ENCODE peak calls at places on chromosomes 6 and 20, in eight cellular contexts. S is endothelial cell, P is nephron progenitor cell, H is NCI-H1092 treated with DMSO at 0.1 percent for 48 hours, W is 8988T, M is head of caudate nucleus, O is prostate gland, A is epithelial cell of prostate. C is an unnamed sample.

GRCh38 chr6:14889698-14890593 is 355.9 kb upstream of the JARID2 start:
- DNase-seq in S (no peak), P (no peak), H (no peak), W (no peak), M (no peak), O (peak), A (no peak), C (no peak)

GRCh38 chr6:80223743-80224212 is 117.3 kb downstream of the BCKDHB start:
- DNase-seq in S (no peak), P (no peak), H (no peak), W (no peak), M (no peak), O (no peak), A (no peak), C (no peak)

GRCh38 chr6:25413506-25413905 is 134.3 kb downstream of the CARMIL1 start:
- DNase-seq in S (no peak), P (no peak), H (no peak), W (no peak), M (no peak), O (no peak), A (no peak), C (no peak)

GRCh38 chr20:34880095-34880680 is 3.8 kb downstream of the ACSS2 start:
- DNase-seq in S (no peak), P (no peak), H (no peak), W (no peak), M (peak), O (no peak), A (no peak), C (peak)

GRCh38 chr20:39936401-39936800 is 752.6 kb downstream of the MAFB start:
- DNase-seq in S (no peak), P (no peak), H (no peak), W (no peak), M (no peak), O (no peak), A (no peak), C (no peak)

GRCh38 chr6:108002365-108003221 is 44.6 kb upstream of the SEC63 start:
- DNase-seq in S (no peak), P (no peak), H (no peak), W (no peak), M (peak), O (peak), A (peak), C (peak)

GRCh38 chr6:137973201-137973600 is 106.1 kb downstream of the TNFAIP3 start:
- DNase-seq in S (no peak), P (no peak), H (no peak), W (no peak), M (no peak), O (no peak), A (no peak), C (no peak)

GRCh38 chr6:168314948-168315347 is 4.6 kb downstream of the DACT2 start:
- DNase-seq in S (no peak), P (peak), H (no peak), W (no peak), M (no peak), O (peak), A (peak), C (no peak)

GRCh38 chr6:110681543-110682459 is 133.5 kb downstream of the CDK19 start:
- DNase-seq in S (no peak), P (no peak), H (no peak), W (no peak), M (no peak), O (no peak), A (no peak), C (no peak)

GRCh38 chr6:154112181-154112809 is 73.3 kb downstream of the OPRM1 start:
- DNase-seq in S (no peak), P (no peak), H (no peak), W (no peak), M (no peak), O (no peak), A (peak), C (no peak)

GRCh38 chr6:145214570-145214969 is 520.8 kb downstream of the EPM2A start:
- DNase-seq in S (peak), P (peak), H (peak), W (no peak), M (peak), O (peak), A (no peak), C (no peak)

GRCh38 chr20:21781446-21782075 is 76.1 kb downstream of the PAX1 start:
- DNase-seq in S (no peak), P (no peak), H (no peak), W (no peak), M (no peak), O (no peak), A (no peak), C (no peak)

GRCh38 chr6:104771258-104771832 is 88.4 kb downstream of the HACE1 start:
- DNase-seq in S (no peak), P (no peak), H (peak), W (no peak), M (no peak), O (no peak), A (no peak), C (no peak)

GRCh38 chr6:4125933-4126864 is 9.2 kb downstream of the ECI2 start:
- DNase-seq in S (no peak), P (no peak), H (no peak), W (peak), M (no peak), O (no peak), A (peak), C (no peak)

GRCh38 chr6:167007930-167008329 is 8.7 kb downstream of the CEP43 start:
- DNase-seq in S (no peak), P (no peak), H (no peak), W (no peak), M (no peak), O (no peak), A (no peak), C (no peak)

GRCh38 chr20:47334022-47334551 is 22.4 kb downstream of the ZMYND8 start:
- DNase-seq in S (no peak), P (no peak), H (no peak), W (no peak), M (no peak), O (peak), A (peak), C (peak)

GRCh38 chr6:79630400-79630882 is 688 bp upstream of the SH3BGRL2 start:
- DNase-seq in S (no peak), P (no peak), H (no peak), W (no peak), M (no peak), O (no peak), A (no peak), C (no peak)

GRCh38 chr6:81763051-81763450 is 10.6 kb upstream of the TENT5A start:
- DNase-seq in S (no peak), P (no peak), H (no peak), W (no peak), M (no peak), O (no peak), A (no peak), C (no peak)

GRCh38 chr20:3461911-3462677 is 8.7 kb upstream of the ATRN start:
- DNase-seq in S (no peak), P (no peak), H (no peak), W (no peak), M (no peak), O (no peak), A (no peak), C (no peak)

GRCh38 chr20:12968472-12968871 is 40.3 kb upstream of the SPTLC3 start:
- DNase-seq in S (no peak), P (no peak), H (no peak), W (no peak), M (no peak), O (no peak), A (no peak), C (no peak)

GRCh38 chr20:48673485-48673884 is 154.3 kb downstream of the PREX1 start:
- DNase-seq in S (no peak), P (no peak), H (no peak), W (no peak), M (no peak), O (no peak), A (no peak), C (no peak)

GRCh38 chr6:31308050-31308844 is 36.4 kb upstream of the HLA-C start:
- DNase-seq in S (peak), P (no peak), H (no peak), W (no peak), M (no peak), O (peak), A (no peak), C (no peak)

C was measured in substantia nigra.